ENCODE peak calls at places on chromosomes 2 and 18, in nine cellular contexts. One of them, this sample, is unnamed.

GRCh38 chr2:215917953-215918620 is 95.3 kb downstream of the MREG start:
- DNase-seq in ELR: peak
- DNase-seq in stimulated activated CD4-positive, alpha-beta T cell treated with anti-CD3 and anti-CD28 coated beads, Interleukin-1b, Interleukin-23, amount 100 ng/mL, for 24 hours: no peak
- DNase-seq in T-helper 22 cell: no peak
- DNase-seq in caudate nucleus: no peak
- DNase-seq in stomach: no peak
- DNase-seq in mucosa of gallbladder: no peak
- DNase-seq in stimulated activated naive CD8-positive, alpha-beta T cell treated with anti-CD3 and anti-CD28 coated beads, Interleukin-15, amount 100 ng/mL, for 72 hours: no peak
- DNase-seq in Right ventricle myocardium superior: no peak
- DNase-seq in this sample: no peak

GRCh38 chr2:95268208-95269035 is 5.8 kb upstream of the PROM2 start:
- DNase-seq in stomach: peak
- DNase-seq in ELR: no peak
- DNase-seq in stimulated activated CD4-positive, alpha-beta T cell treated with anti-CD3 and anti-CD28 coated beads, Interleukin-1b, Interleukin-23, amount 100 ng/mL, for 24 hours: no peak
- DNase-seq in mucosa of gallbladder: no peak
- DNase-seq in Right ventricle myocardium superior: no peak
- DNase-seq in stimulated activated naive CD8-positive, alpha-beta T cell treated with anti-CD3 and anti-CD28 coated beads, Interleukin-15, amount 100 ng/mL, for 72 hours: no peak
- DNase-seq in caudate nucleus: no peak
- DNase-seq in T-helper 22 cell: no peak
- DNase-seq in this sample: no peak

GRCh38 chr2:134139615-134140014 is 114.3 kb upstream of the MGAT5 start:
- DNase-seq in Right ventricle myocardium superior: peak
- DNase-seq in stimulated activated naive CD8-positive, alpha-beta T cell treated with anti-CD3 and anti-CD28 coated beads, Interleukin-15, amount 100 ng/mL, for 72 hours: no peak
- DNase-seq in stimulated activated CD4-positive, alpha-beta T cell treated with anti-CD3 and anti-CD28 coated beads, Interleukin-1b, Interleukin-23, amount 100 ng/mL, for 24 hours: no peak
- DNase-seq in mucosa of gallbladder: no peak
- DNase-seq in T-helper 22 cell: no peak
- DNase-seq in caudate nucleus: no peak
- DNase-seq in stomach: no peak
- DNase-seq in ELR: no peak
- DNase-seq in this sample: no peak

GRCh38 chr2:195318440-195319111 is 338.4 kb upstream of the SLC39A10 start:
- DNase-seq in ELR: peak
- DNase-seq in stimulated activated naive CD8-positive, alpha-beta T cell treated with anti-CD3 and anti-CD28 coated beads, Interleukin-15, amount 100 ng/mL, for 72 hours: peak
- DNase-seq in Right ventricle myocardium superior: no peak
- DNase-seq in stomach: no peak
- DNase-seq in mucosa of gallbladder: peak
- DNase-seq in stimulated activated CD4-positive, alpha-beta T cell treated with anti-CD3 and anti-CD28 coated beads, Interleukin-1b, Interleukin-23, amount 100 ng/mL, for 24 hours: peak
- DNase-seq in T-helper 22 cell: no peak
- DNase-seq in caudate nucleus: no peak
- DNase-seq in this sample: peak

GRCh38 chr2:104078431-104079157 is 775.3 kb upstream of the POU3F3 start:
- DNase-seq in T-helper 22 cell: no peak
- DNase-seq in stimulated activated naive CD8-positive, alpha-beta T cell treated with anti-CD3 and anti-CD28 coated beads, Interleukin-15, amount 100 ng/mL, for 72 hours: no peak
- DNase-seq in caudate nucleus: no peak
- DNase-seq in stimulated activated CD4-positive, alpha-beta T cell treated with anti-CD3 and anti-CD28 coated beads, Interleukin-1b, Interleukin-23, amount 100 ng/mL, for 24 hours: no peak
- DNase-seq in mucosa of gallbladder: no peak
- DNase-seq in ELR: no peak
- DNase-seq in Right ventricle myocardium superior: no peak
- DNase-seq in stomach: no peak
- DNase-seq in this sample: no peak

GRCh38 chr2:207767461-207768167 is 2.1 kb downstream of the FZD5 start:
- DNase-seq in stomach: peak
- DNase-seq in ELR: no peak
- DNase-seq in mucosa of gallbladder: peak
- DNase-seq in T-helper 22 cell: no peak
- DNase-seq in caudate nucleus: peak
- DNase-seq in stimulated activated CD4-positive, alpha-beta T cell treated with anti-CD3 and anti-CD28 coated beads, Interleukin-1b, Interleukin-23, amount 100 ng/mL, for 24 hours: no peak
- DNase-seq in Right ventricle myocardium superior: peak
- DNase-seq in stimulated activated naive CD8-positive, alpha-beta T cell treated with anti-CD3 and anti-CD28 coated beads, Interleukin-15, amount 100 ng/mL, for 72 hours: peak
- DNase-seq in this sample: no peak

GRCh38 chr2:72579595-72580180 is 246.1 kb downstream of the EXOC6B start:
- DNase-seq in caudate nucleus: no peak
- DNase-seq in stomach: no peak
- DNase-seq in T-helper 22 cell: no peak
- DNase-seq in stimulated activated naive CD8-positive, alpha-beta T cell treated with anti-CD3 and anti-CD28 coated beads, Interleukin-15, amount 100 ng/mL, for 72 hours: no peak
- DNase-seq in mucosa of gallbladder: no peak
- DNase-seq in ELR: peak
- DNase-seq in Right ventricle myocardium superior: no peak
- DNase-seq in stimulated activated CD4-positive, alpha-beta T cell treated with anti-CD3 and anti-CD28 coated beads, Interleukin-1b, Interleukin-23, amount 100 ng/mL, for 24 hours: no peak
- DNase-seq in this sample: no peak

GRCh38 chr2:111706481-111707001 is 177.5 kb downstream of the ANAPC1 start:
- DNase-seq in Right ventricle myocardium superior: no peak
- DNase-seq in stimulated activated naive CD8-positive, alpha-beta T cell treated with anti-CD3 and anti-CD28 coated beads, Interleukin-15, amount 100 ng/mL, for 72 hours: no peak
- DNase-seq in ELR: no peak
- DNase-seq in caudate nucleus: no peak
- DNase-seq in stomach: no peak
- DNase-seq in T-helper 22 cell: no peak
- DNase-seq in mucosa of gallbladder: no peak
- DNase-seq in stimulated activated CD4-positive, alpha-beta T cell treated with anti-CD3 and anti-CD28 coated beads, Interleukin-1b, Interleukin-23, amount 100 ng/mL, for 24 hours: no peak
- DNase-seq in this sample: no peak

GRCh38 chr2:27025861-27026851 is 6.6 kb upstream of the TMEM214 start:
- DNase-seq in mucosa of gallbladder: no peak
- DNase-seq in T-helper 22 cell: no peak
- DNase-seq in stimulated activated CD4-positive, alpha-beta T cell treated with anti-CD3 and anti-CD28 coated beads, Interleukin-1b, Interleukin-23, amount 100 ng/mL, for 24 hours: no peak
- DNase-seq in Right ventricle myocardium superior: no peak
- DNase-seq in stimulated activated naive CD8-positive, alpha-beta T cell treated with anti-CD3 and anti-CD28 coated beads, Interleukin-15, amount 100 ng/mL, for 72 hours: no peak
- DNase-seq in ELR: no peak
- DNase-seq in stomach: no peak
- DNase-seq in caudate nucleus: peak
- DNase-seq in this sample: no peak

GRCh38 chr2:196431076-196431475 is 208.4 kb upstream of the CCDC150 start:
- DNase-seq in stomach: no peak
- DNase-seq in T-helper 22 cell: no peak
- DNase-seq in ELR: no peak
- DNase-seq in mucosa of gallbladder: no peak
- DNase-seq in caudate nucleus: no peak
- DNase-seq in stimulated activated CD4-positive, alpha-beta T cell treated with anti-CD3 and anti-CD28 coated beads, Interleukin-1b, Interleukin-23, amount 100 ng/mL, for 24 hours: no peak
- DNase-seq in Right ventricle myocardium superior: no peak
- DNase-seq in stimulated activated naive CD8-positive, alpha-beta T cell treated with anti-CD3 and anti-CD28 coated beads, Interleukin-15, amount 100 ng/mL, for 72 hours: no peak
- DNase-seq in this sample: no peak

GRCh38 chr2:13201924-13202323 is 485.2 kb downstream of the TRIB2 start:
- DNase-seq in T-helper 22 cell: no peak
- DNase-seq in ELR: peak
- DNase-seq in mucosa of gallbladder: no peak
- DNase-seq in Right ventricle myocardium superior: no peak
- DNase-seq in stimulated activated naive CD8-positive, alpha-beta T cell treated with anti-CD3 and anti-CD28 coated beads, Interleukin-15, amount 100 ng/mL, for 72 hours: no peak
- DNase-seq in stimulated activated CD4-positive, alpha-beta T cell treated with anti-CD3 and anti-CD28 coated beads, Interleukin-1b, Interleukin-23, amount 100 ng/mL, for 24 hours: no peak
- DNase-seq in caudate nucleus: no peak
- DNase-seq in stomach: no peak
- DNase-seq in this sample: peak

GRCh38 chr18:55587341-55588000 is 521 bp downstream of the TCF4 start:
- DNase-seq in ELR: peak
- DNase-seq in stimulated activated CD4-positive, alpha-beta T cell treated with anti-CD3 and anti-CD28 coated beads, Interleukin-1b, Interleukin-23, amount 100 ng/mL, for 24 hours: no peak
- DNase-seq in T-helper 22 cell: no peak
- DNase-seq in stomach: no peak
- DNase-seq in mucosa of gallbladder: no peak
- DNase-seq in caudate nucleus: no peak
- DNase-seq in Right ventricle myocardium superior: peak
- DNase-seq in stimulated activated naive CD8-positive, alpha-beta T cell treated with anti-CD3 and anti-CD28 coated beads, Interleukin-15, amount 100 ng/mL, for 72 hours: no peak
- DNase-seq in this sample: peak

GRCh38 chr2:29113027-29113686 is 2.1 kb upstream of the CLIP4 start:
- DNase-seq in stomach: no peak
- DNase-seq in ELR: peak
- DNase-seq in mucosa of gallbladder: no peak
- DNase-seq in stimulated activated naive CD8-positive, alpha-beta T cell treated with anti-CD3 and anti-CD28 coated beads, Interleukin-15, amount 100 ng/mL, for 72 hours: no peak
- DNase-seq in stimulated activated CD4-positive, alpha-beta T cell treated with anti-CD3 and anti-CD28 coated beads, Interleukin-1b, Interleukin-23, amount 100 ng/mL, for 24 hours: no peak
- DNase-seq in T-helper 22 cell: no peak
- DNase-seq in Right ventricle myocardium superior: no peak
- DNase-seq in caudate nucleus: no peak
- DNase-seq in this sample: peak

This sample was measured in brain microvascular endothelial cell.